ENCODE peak calls at places on chromosomes 4 and X, in five cellular contexts. N is thyroid gland, M is HEK293T, G is IMR-90, L is hepatic stellate cell. A is an unnamed sample.

GRCh38 chr4:75030649-75031235 is 97.8 kb downstream of the PARM1 start:
- DNase-seq in M (no peak), L (no peak), N (peak), G (no peak), A (no peak)

GRCh38 chr4:97404876-97405523 is 738.3 kb downstream of the STPG2 start:
- DNase-seq in L (no peak), G (no peak), M (no peak), N (no peak), A (no peak)

GRCh38 chr4:8762951-8763735 is 108.5 kb downstream of the HMX1 start:
- DNase-seq in L (no peak), G (no peak), M (no peak), N (no peak), A (no peak)

GRCh38 chrX:10199212-10199611 is 42.4 kb downstream of the CLCN4 start:
- DNase-seq in G (peak), M (no peak), N (no peak), L (no peak), A (peak)

GRCh38 chr4:145878501-145879435 is 59.9 kb downstream of the ZNF827 start:
- DNase-seq in G (peak), L (peak), N (no peak), M (peak), A (peak)

GRCh38 chrX:115949900-115950822 is 220.4 kb upstream of the AGTR2 start:
- DNase-seq in G (no peak), M (peak), L (no peak), N (no peak), A (no peak)

GRCh38 chrX:20913760-20914159 is 460.5 kb upstream of the CNKSR2 start:
- DNase-seq in L (no peak), G (no peak), N (no peak), M (no peak), A (peak)

GRCh38 chrX:45009371-45010000 is 136.5 kb downstream of the KDM6A start:
- DNase-seq in G (peak), L (no peak), N (no peak), M (no peak), A (peak)

GRCh38 chr4:183417356-183417755 is 27.1 kb upstream of the CDKN2AIP start:
- DNase-seq in N (no peak), L (no peak), G (no peak), M (no peak), A (no peak)

GRCh38 chrX:22629105-22629725 is 356.5 kb downstream of the CBLL2 start:
- DNase-seq in M (no peak), L (peak), N (no peak), G (peak), A (peak)

GRCh38 chr4:121597346-121597934 is 99.3 kb downstream of the ANXA5 start:
- DNase-seq in N (no peak), G (peak), M (no peak), L (no peak), A (peak)

GRCh38 chr4:40283968-40284367 is 51.2 kb upstream of the CHRNA9 start:
- DNase-seq in N (peak), G (no peak), L (no peak), M (no peak), A (no peak)

GRCh38 chr4:127686656-127687055 is 43.5 kb upstream of the SLC25A31 start:
- DNase-seq in L (no peak), M (no peak), G (peak), N (no peak), A (peak)

GRCh38 chr4:55180980-55181379 is 55.6 kb upstream of the KDR start:
- DNase-seq in G (no peak), L (no peak), N (no peak), M (no peak), A (no peak)

GRCh38 chrX:20061869-20062254 is 54.8 kb downstream of the MAP7D2 start:
- DNase-seq in L (peak), M (no peak), G (peak), N (peak), A (peak)

GRCh38 chr4:32472918-32473317 is 1752.7 kb downstream of the PCDH7 start:
- DNase-seq in M (no peak), L (no peak), N (no peak), G (no peak), A (no peak)